ENCODE peak calls at places on chromosomes 11 and 22, in seven cellular contexts. W is upper lobe of right lung, T is heart right ventricle, U is esophagus squamous epithelium, V is body of pancreas, C is cardiac muscle cell, Q is Caco-2. F is an unnamed sample. For H3K4me1 and H3K9me3, the result is how much of the 10 kb centered on the place peaks cover.

GRCh38 chr22:26646158-26646557 is 11.2 kb upstream of the MIAT start:
- DNase-seq in Q (no peak), W (no peak), T (no peak), C (no peak), U (no peak), V (no peak), F (no peak)

GRCh38 chr11:44805596-44805995 is 78.8 kb downstream of the TSPAN18 start:
- DNase-seq in U (no peak), T (no peak), V (no peak), W (no peak), C (no peak), Q (no peak), F (no peak)

GRCh38 chr11:72224587-72225410 is at the start of gene INPPL1:
- DNase-seq in U (no peak), V (peak), Q (peak), T (peak), C (peak), W (peak), F (peak)

GRCh38 chr11:9455722-9456121 is 5.1 kb upstream of the ZNF143 start:
- DNase-seq in Q (no peak), C (no peak), U (no peak), V (no peak), W (no peak), T (no peak), F (no peak)

GRCh38 chr11:122742350-122742749 is 86.8 kb downstream of the UBASH3B start:
- DNase-seq in C (no peak), Q (no peak), W (no peak), U (no peak), V (no peak), T (no peak), F (no peak)

GRCh38 chr22:49951986-49952896 is 8.3 kb upstream of the PIM3 start:
- DNase-seq in V (no peak), T (no peak), W (no peak), U (no peak), Q (peak), C (no peak), F (no peak)

GRCh38 chr22:44795701-44796630 is 43.6 kb downstream of the ARHGAP8 start:
- DNase-seq in C (no peak), U (no peak), V (no peak), W (no peak), Q (no peak), T (no peak), F (no peak)

GRCh38 chr11:2516276-2517015 is 71.6 kb downstream of the KCNQ1 start:
- DNase-seq in V (peak), T (no peak), U (no peak), C (no peak), W (no peak), Q (peak), F (no peak)

GRCh38 chr11:35058318-35058717 is 80.7 kb upstream of the CD44 start:
- DNase-seq in U (no peak), T (no peak), W (no peak), C (no peak), Q (no peak), V (no peak), F (no peak)

GRCh38 chr11:35059040-35059439 is 79.9 kb upstream of the CD44 start:
- DNase-seq in T (no peak), U (no peak), Q (no peak), W (no peak), C (no peak), V (no peak), F (no peak)

GRCh38 chr11:35061516-35062440 is 77.2 kb upstream of the CD44 start:
- DNase-seq in U (no peak), W (no peak), Q (no peak), C (no peak), T (no peak), V (no peak), F (no peak)

GRCh38 chr11:35050596-35050995 is 88.4 kb upstream of the CD44 start:
- DNase-seq in W (no peak), T (no peak), U (no peak), Q (no peak), V (no peak), C (no peak), F (no peak)

DNA sequence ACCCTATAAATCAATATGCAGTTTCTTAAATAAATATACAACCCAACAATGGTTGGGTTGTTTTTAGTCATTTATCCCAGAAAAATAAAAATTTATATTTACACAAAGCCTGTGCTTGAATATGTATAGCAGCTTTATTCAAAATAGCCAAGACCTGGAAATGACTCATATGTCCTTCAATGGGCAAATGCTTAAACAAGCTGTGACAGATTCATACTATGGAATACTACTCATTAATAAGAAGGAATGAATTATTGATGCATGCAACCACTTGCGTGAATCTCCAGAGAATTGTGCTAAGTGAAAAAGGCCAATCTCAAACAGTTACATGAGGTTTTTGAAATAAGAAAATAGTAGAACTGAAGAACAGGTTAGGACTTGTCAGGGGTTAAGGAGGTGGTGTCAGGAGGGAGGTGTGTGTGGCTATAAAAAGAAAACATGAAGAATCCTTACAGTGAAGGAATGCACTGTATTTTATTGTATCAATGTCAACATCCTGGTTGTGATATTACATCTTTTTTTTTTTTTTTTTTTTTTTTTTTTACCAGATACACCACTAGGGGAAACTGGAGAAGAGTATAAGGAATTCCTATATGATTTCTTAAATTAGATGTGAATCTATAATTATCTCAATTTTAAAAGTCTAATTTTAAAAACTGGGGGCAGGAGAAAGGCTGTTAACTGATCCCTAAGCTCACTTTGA is 82.4 kb upstream of the CD44 start:
- DNase-seq in C (no peak), T (no peak), U (no peak), V (no peak), W (no peak), Q (no peak), F (no peak)
- H3K4me1 ChIP-seq in C (under half), T (under half), U (under half), V (under half), W (under half), Q (under half), F (under half)

GRCh38 chr22:20149257-20150250 is 1.3 kb downstream of the CCDC188 start:
- DNase-seq in W (no peak), Q (no peak), C (no peak), V (no peak), U (no peak), T (no peak), F (no peak)
- H3K9me3 ChIP-seq in W (under half), Q (under half), C (under half), V (under half), U (under half), T (under half), F (under half)

GRCh38 chr11:70630816-70631623 is 232.7 kb downstream of the CTTN start:
- DNase-seq in C (no peak), Q (no peak), T (no peak), W (no peak), V (no peak), U (no peak), F (no peak)

GRCh38 chr11:70631624-70632047 is 233.3 kb downstream of the CTTN start:
- DNase-seq in U (no peak), T (no peak), C (no peak), V (no peak), Q (no peak), W (no peak), F (no peak)

GRCh38 chr11:70636659-70637058 is 238.3 kb downstream of the CTTN start:
- DNase-seq in C (no peak), U (no peak), Q (no peak), W (no peak), T (no peak), V (no peak), F (no peak)

GRCh38 chr11:70630068-70630467 is 231.7 kb downstream of the CTTN start:
- DNase-seq in W (no peak), V (no peak), U (no peak), Q (no peak), C (no peak), T (no peak), F (no peak)

GRCh38 chr11:70633610-70634009 is 235.3 kb downstream of the CTTN start:
- DNase-seq in U (no peak), Q (no peak), V (no peak), T (no peak), W (no peak), C (no peak), F (no peak)
- H3K4me1 ChIP-seq in U (under half), Q (under half), V (under half), T (under half), W (under half), C (under half), F (under half)

DNA sequence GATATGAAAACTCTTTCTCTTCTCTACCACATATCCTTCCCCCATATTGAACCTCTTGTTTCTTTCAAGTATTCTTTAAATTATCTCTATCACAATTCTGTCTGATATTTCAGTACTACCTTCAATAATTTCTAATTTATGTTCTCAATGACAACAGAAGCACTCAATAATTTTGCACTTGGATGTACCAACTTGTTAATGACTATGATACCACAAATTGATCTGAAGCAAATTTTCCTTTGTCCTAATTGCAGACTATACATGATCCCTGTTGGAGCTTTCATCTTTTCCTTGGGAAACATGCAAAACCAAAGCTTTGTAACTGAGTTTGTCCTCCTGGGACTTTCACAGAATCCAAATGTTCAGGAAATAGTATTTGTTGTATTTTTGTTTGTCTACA is at the start of gene OR4C15:
- DNase-seq in U (no peak), T (no peak), W (no peak), V (no peak), C (no peak), Q (no peak), F (no peak)
- H3K9me3 ChIP-seq in U (under half), T (under half), W (under half), V (under half), C (under half), Q (under half), F (under half)

DNA sequence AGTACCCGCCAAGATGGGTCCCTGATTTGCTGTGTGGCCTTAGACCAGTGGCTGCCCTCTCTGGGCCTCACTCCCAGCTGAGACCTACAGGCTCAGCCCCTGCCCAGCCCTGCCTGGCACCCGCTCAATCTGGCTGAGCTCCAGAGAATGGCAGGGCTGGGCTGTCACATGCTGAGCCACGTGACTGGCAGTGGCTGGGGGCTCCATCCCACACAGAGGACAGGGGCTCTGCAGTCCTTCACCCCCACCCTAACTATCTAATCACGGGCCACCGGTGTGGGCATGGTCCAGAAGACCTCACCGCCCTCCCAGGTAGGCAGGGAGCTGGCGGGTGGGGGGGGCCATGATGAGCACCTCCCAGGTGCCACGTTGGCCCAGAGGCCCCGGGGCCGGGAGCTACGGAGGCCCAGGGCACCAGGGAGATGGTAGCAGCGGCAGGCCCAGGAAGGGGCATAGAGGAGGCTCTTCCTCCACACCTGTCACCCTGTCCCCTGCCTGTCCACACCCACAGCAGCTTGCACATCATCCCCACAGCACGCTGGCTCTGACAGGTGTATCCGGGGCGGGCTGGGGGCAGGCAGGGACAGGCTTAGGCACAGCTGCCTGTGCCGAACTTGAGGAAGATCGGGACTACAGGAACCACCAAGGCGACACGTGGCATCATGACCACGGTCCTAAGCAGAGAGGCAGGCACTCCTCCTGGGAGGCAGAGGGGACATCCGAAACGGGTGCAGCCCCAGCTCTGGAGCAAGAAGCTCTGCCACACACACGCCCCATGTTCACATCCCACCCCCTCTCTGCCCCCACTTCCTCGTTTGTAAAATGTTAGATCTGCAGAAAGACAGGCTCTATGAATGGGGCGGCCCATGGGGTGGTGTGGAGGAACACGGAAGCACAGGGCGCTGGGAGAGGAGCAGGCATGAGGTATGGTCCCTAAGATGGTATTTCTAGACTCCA is 1.5 kb upstream of the ALDH3B1 start:
- DNase-seq in C (no peak), V (peak), Q (no peak), U (no peak), W (peak), T (peak), F (no peak)
- H3K4me1 ChIP-seq in C (under half), V (half or more), Q (half or more), U (half or more), W (under half), T (under half), F (under half)

F was measured in HAP-1.